ENCODE peak calls at places on chromosome 21, in ten cellular contexts. K is AG10803; J is CD8-positive, alpha-beta T cell; F is foreskin fibroblast; V is hepatocyte; M is heart right ventricle; R is uterus; E is tibial artery; T is H1; N is mucosa of descending colon. X is an unnamed sample.

GRCh38 chr21:38773108-38774061 is 32.3 kb upstream of the ETS2 start:
- DNase-seq in R (no peak), J (no peak), N (no peak), E (peak; percentile 85), K (peak; percentile 97), M (peak; percentile 23), F (peak; percentile 95), V (peak; percentile 69), T (no peak), X (peak; percentile 74)

GRCh38 chr21:39030127-39030884 is 152.9 kb downstream of the PSMG1 start:
- DNase-seq in E (no peak), M (no peak), V (no peak), F (no peak), J (no peak), T (peak; percentile 73), R (no peak), N (no peak), K (no peak), X (no peak)

GRCh38 chr21:32566990-32567389 is 18.3 kb downstream of the TCP10L start:
- DNase-seq in K (no peak), V (no peak), T (no peak), F (no peak), J (no peak), M (no peak), N (no peak), R (no peak), E (no peak), X (no peak)

GRCh38 chr21:41316641-41317392 is at the start of gene FAM3B:
- DNase-seq in R (no peak), K (no peak), M (no peak), T (peak; percentile 83), N (peak; percentile 18), V (peak; percentile 69), F (no peak), E (no peak), J (no peak), X (no peak)

GRCh38 chr21:39483917-39484316 is 32.1 kb downstream of the SH3BGR start:
- DNase-seq in E (no peak), J (no peak), T (no peak), V (peak; percentile 7), R (no peak), K (peak; percentile 1), M (no peak), N (no peak), F (peak; percentile 17), X (no peak)

GRCh38 chr21:16608209-16608830 is 878.5 kb downstream of the USP25 start:
- DNase-seq in F (no peak), T (no peak), R (no peak), N (no peak), M (no peak), K (no peak), V (no peak), E (no peak), J (no peak), X (no peak)

GRCh38 chr21:25191141-25191540 is 416.1 kb downstream of the MRPL39 start:
- DNase-seq in J (no peak), N (no peak), E (no peak), M (no peak), V (no peak), K (no peak), R (no peak), T (no peak), F (no peak), X (no peak)

GRCh38 chr21:15199940-15200339 is 135.1 kb upstream of the NRIP1 start:
- DNase-seq in R (no peak), F (no peak), T (no peak), M (no peak), E (no peak), K (no peak), V (no peak), N (no peak), J (no peak), X (no peak)

GRCh38 chr21:45104560-45104959 is 30.2 kb downstream of the ADARB1 start:
- DNase-seq in J (no peak), R (no peak), T (no peak), V (no peak), N (peak; percentile 71), F (no peak), K (no peak), M (peak; percentile 66), E (peak; percentile 75), X (no peak)

GRCh38 chr21:39208624-39209333 is 25.5 kb upstream of the PSMG1 start:
- DNase-seq in R (no peak), V (peak; percentile 80), E (no peak), F (peak; percentile 7), K (no peak), M (no peak), N (peak; percentile 71), J (no peak), T (no peak), X (no peak)

GRCh38 chr21:38760017-38760761 is 45.5 kb upstream of the ETS2 start:
- DNase-seq in M (no peak), V (no peak), J (no peak), R (no peak), E (no peak), T (no peak), F (no peak), N (no peak), K (no peak), X (no peak)

GRCh38 chr21:30268608-30269197 is 14.0 kb downstream of the KRTAP24-1 start:
- DNase-seq in T (peak; percentile 48), M (no peak), F (no peak), E (no peak), N (no peak), K (no peak), V (peak; percentile 23), R (no peak), J (no peak), X (no peak)

GRCh38 chr21:33644383-33645074 is 2.2 kb downstream of the ITSN1 start:
- DNase-seq in R (peak; percentile 39), T (no peak), J (no peak), K (peak; percentile 82), N (no peak), M (no peak), V (peak; percentile 57), F (peak; percentile 77), E (no peak), X (no peak)
- H3K4me3 ChIP-seq in R (peak overlapping the region; percentile 58), T (no peak overlapping the region), J (no peak overlapping the region), K (peak overlapping the region; percentile 79), N (no peak overlapping the region), M (peak overlapping the region; percentile 78), V (peak overlapping the region; percentile 74), F (peak overlapping the region; percentile 71), E (peak overlapping the region; percentile 94), X (peak overlapping the region; percentile 89)

DNA sequence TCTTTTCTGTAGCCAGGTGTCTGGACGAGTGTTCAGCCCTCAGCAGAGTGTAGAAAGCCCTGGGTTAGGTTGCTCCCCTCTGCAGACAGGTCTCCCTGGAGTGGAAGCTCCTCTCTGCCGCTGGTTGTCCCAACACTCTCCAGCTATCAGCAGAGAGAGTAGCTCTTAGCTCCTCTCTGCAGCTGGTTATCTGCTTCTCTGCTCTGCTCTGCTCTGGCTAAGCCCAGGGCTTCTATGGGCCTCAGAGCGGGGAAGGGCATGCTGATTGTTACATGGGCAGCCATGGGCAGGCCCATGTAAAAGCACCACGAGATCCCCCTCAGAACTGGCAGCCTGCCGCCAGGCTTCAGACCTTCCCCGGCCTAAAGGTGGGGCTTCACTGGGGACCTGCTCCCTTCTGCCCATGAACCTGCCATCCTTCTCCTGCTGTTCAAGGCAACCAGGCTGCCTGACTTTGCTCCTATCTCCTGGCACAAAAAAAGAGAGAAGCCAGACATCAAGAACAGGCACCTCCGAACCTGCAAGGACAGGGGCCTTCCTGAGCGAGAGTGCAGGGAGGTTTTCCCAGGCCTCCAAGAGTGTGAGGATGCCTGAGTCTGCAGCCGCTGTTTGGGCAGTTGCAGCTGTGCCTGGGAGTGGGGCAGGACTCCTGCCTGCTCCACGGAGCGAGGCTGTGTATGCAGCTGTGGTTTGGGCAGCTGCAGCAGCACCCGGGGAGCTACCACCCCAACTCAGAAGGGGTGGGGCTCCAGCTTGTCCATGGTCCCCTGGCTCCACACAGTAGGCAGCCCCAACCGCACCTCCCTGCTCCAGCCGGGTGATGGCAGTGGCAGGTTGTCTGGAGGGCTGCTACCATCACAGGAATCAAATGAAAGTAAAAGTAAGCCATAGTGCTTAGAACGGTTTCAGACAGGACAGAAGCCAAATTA is 973.7 kb downstream of the LTN1 start:
- DNase-seq in F (peak; percentile 6), T (no peak), V (peak; percentile 12), J (no peak), K (no peak), M (peak; percentile 17), E (no peak), R (no peak), N (no peak), X (no peak)
- TF ChIP-seq CTCF in F (no peak), T (no peak), V (peak; percentile 12), J (no peak), K (no peak), M (no peak), E (no peak), R (no peak), N (no peak), X (no peak)

GRCh38 chr21:42670058-42670830 is 16.8 kb downstream of the PDE9A start:
- DNase-seq in F (no peak), J (no peak), N (no peak), T (no peak), R (no peak), V (no peak), E (no peak), K (no peak), M (no peak), X (no peak)

GRCh38 chr21:42668193-42668592 is 14.8 kb downstream of the PDE9A start:
- DNase-seq in N (no peak), F (no peak), V (no peak), R (no peak), M (no peak), E (no peak), T (no peak), J (no peak), K (no peak), X (no peak)

GRCh38 chr21:42666918-42667317 is 13.5 kb downstream of the PDE9A start:
- DNase-seq in K (no peak), M (no peak), E (no peak), T (no peak), J (no peak), R (no peak), V (no peak), N (no peak), F (no peak), X (no peak)

GRCh38 chr21:42669069-42669468 is 15.6 kb downstream of the PDE9A start:
- DNase-seq in T (no peak), V (no peak), R (peak; percentile 73), M (peak; percentile 36), K (no peak), N (peak; percentile 23), J (no peak), E (no peak), F (no peak), X (no peak)

DNA sequence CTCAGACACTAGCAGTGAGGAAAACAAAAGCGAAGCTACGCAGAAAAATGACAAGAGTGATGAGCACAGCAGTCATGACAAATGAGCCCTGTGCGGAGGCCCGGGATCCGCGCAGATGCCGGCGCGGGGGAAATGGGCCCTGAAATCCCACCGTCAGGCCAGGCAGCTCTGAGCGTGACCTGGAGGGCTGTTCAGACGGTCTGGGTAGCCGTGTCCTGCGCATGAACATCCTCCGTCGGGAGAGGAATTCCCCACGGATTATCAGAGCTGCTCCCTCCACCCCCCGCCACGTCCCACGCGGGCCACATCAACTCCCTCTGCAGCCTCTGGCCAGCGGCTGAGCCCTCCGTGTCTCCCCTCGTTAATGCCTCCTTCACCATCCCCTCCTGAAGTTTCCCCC is 15.2 kb downstream of the PDE9A start:
- DNase-seq in F (no peak), N (no peak), T (no peak), V (no peak), E (no peak), M (no peak), J (no peak), R (peak; percentile 36), K (no peak), X (no peak)
- H3K4me3 ChIP-seq in F (no peak overlapping the region), N (no peak overlapping the region), T (no peak overlapping the region), V (no peak overlapping the region), E (no peak overlapping the region), M (peak overlapping the region; percentile 24), J (no peak overlapping the region), R (no peak overlapping the region), K (no peak overlapping the region), X (no peak overlapping the region)

GRCh38 chr21:22575165-22575584 is 1577.0 kb downstream of the NCAM2 start:
- DNase-seq in R (no peak), F (no peak), E (no peak), K (no peak), J (no peak), V (peak; percentile 41), T (peak; percentile 49), M (no peak), N (no peak), X (no peak)
- TF ChIP-seq CTCF in R (no peak), F (no peak), E (no peak), K (no peak), J (no peak), V (peak; percentile 52), T (peak; percentile 53), M (no peak), N (no peak), X (no peak)